ENCODE peak calls at places on chromosomes 2 and 18, in ten cellular contexts. H is MCF 10A; B is effector memory CD4-positive, alpha-beta T cell; J is activated T-cell treated with anti-CD3 and anti-CD28 coated beads, Interleukin-2, amount 50 U/mL, for 4 hours; I is SHP77; T is AG08395; Z is heart right ventricle; V is ELF-1; M is GM12878; S is COR-L47. N is an unnamed sample.

GRCh38 chr2:232887171-232887850 is 17.2 kb downstream of the SNORC start:
- DNase-seq in H (no peak), B (no peak), J (no peak), I (no peak), T (no peak), Z (no peak), V (no peak), M (no peak), S (no peak), N (no peak)

GRCh38 chr2:238523158-238524110 is 96.7 kb downstream of the ASB1 start:
- DNase-seq in H (no peak), B (no peak), J (no peak), I (no peak), T (peak), Z (no peak), V (peak), M (no peak), S (no peak), N (no peak)

GRCh38 chr2:204794624-204795023 is 249.3 kb downstream of the PARD3B start:
- DNase-seq in H (no peak), B (no peak), J (no peak), I (no peak), T (no peak), Z (no peak), V (no peak), M (no peak), S (no peak), N (no peak)

GRCh38 chr2:216653931-216654365 is 20.7 kb downstream of the IGFBP2 start:
- DNase-seq in H (no peak), B (no peak), J (no peak), I (no peak), T (no peak), Z (no peak), V (no peak), M (no peak), S (no peak), N (no peak)

GRCh38 chr2:149021761-149022160 is 16.7 kb upstream of the LYPD6B start:
- DNase-seq in H (no peak), B (no peak), J (no peak), I (no peak), T (no peak), Z (no peak), V (no peak), M (peak), S (no peak), N (no peak)

GRCh38 chr2:181457121-181457740 is at the start of gene ITGA4:
- DNase-seq in H (peak), B (peak), J (peak), I (no peak), T (peak), Z (peak), V (peak), M (peak), S (no peak), N (peak)

GRCh38 chr2:28355521-28356094 is 37.0 kb upstream of the FOSL2 start:
- DNase-seq in H (no peak), B (no peak), J (no peak), I (peak), T (peak), Z (peak), V (no peak), M (no peak), S (no peak), N (no peak)

GRCh38 chr2:75276093-75277055 is 77.1 kb upstream of the TACR1 start:
- DNase-seq in H (peak), B (no peak), J (no peak), I (no peak), T (peak), Z (no peak), V (peak), M (no peak), S (no peak), N (no peak)

GRCh38 chr2:24190503-24190902 is 15.7 kb downstream of the FAM228A start:
- DNase-seq in H (no peak), B (no peak), J (no peak), I (no peak), T (no peak), Z (no peak), V (no peak), M (no peak), S (no peak), N (no peak)

GRCh38 chr2:190763901-190764514 is 115.1 kb downstream of the NAB1 start:
- DNase-seq in H (peak), B (no peak), J (peak), I (no peak), T (no peak), Z (no peak), V (no peak), M (no peak), S (no peak), N (no peak)

GRCh38 chr18:13137041-13137938 is 81.3 kb upstream of the LDLRAD4 start:
- DNase-seq in H (no peak), B (peak), J (no peak), I (no peak), T (peak), Z (peak), V (peak), M (no peak), S (peak), N (peak)